ENCODE peak calls at places on chromosomes 1 and 21, in nine cellular contexts. Y is testis, L is IMR-90, I is endothelial cell of umbilical vein, M is stomach, C is K562, F is A549, P is prostate gland, T is uterus. X is an unnamed sample.

GRCh38 chr21:29318354-29318753 is 19.6 kb downstream of the BACH1 start:
- DNase-seq in Y (no peak), L (peak; percentile 52), I (no peak), M (no peak), C (no peak), F (no peak), P (no peak), T (no peak), X (peak; percentile 37)

GRCh38 chr21:45640001-45640887 is 3.3 kb upstream of the PCBP3 start:
- DNase-seq in Y (no peak), L (no peak), I (no peak), M (no peak), C (no peak), F (no peak), P (no peak), T (no peak), X (no peak)

GRCh38 chr1:87812881-87813577 is 484.3 kb downstream of the LMO4 start:
- DNase-seq in Y (no peak), L (no peak), I (no peak), M (no peak), C (no peak), F (no peak), P (no peak), T (no peak), X (no peak)

GRCh38 chr1:1075148-1075935 is 1.2 kb upstream of the RNF223 start:
- DNase-seq in Y (no peak), L (no peak), I (no peak), M (no peak), C (no peak), F (no peak), P (no peak), T (no peak), X (no peak)

GRCh38 chr1:198848206-198848605 is 209.4 kb downstream of the PTPRC start:
- DNase-seq in Y (no peak), L (peak; percentile 10), I (no peak), M (no peak), C (no peak), F (no peak), P (no peak), T (no peak), X (no peak)

GRCh38 chr1:36650200-36651065 is 167.7 kb upstream of the CSF3R start:
- DNase-seq in Y (peak; percentile 80), L (peak; percentile 37), I (peak; percentile 59), M (peak; percentile 75), C (peak; percentile 85), F (peak; percentile 55), P (peak; percentile 17), T (no peak), X (peak; percentile 30)

GRCh38 chr1:114153051-114153620 is 533 bp downstream of the SYT6 start:
- DNase-seq in Y (no peak), L (no peak), I (no peak), M (no peak), C (no peak), F (peak; percentile 25), P (no peak), T (no peak), X (no peak)

GRCh38 chr1:46114925-46115603 is 17.4 kb downstream of the PIK3R3 start:
- DNase-seq in Y (no peak), L (no peak), I (no peak), M (no peak), C (no peak), F (no peak), P (no peak), T (no peak), X (no peak)

GRCh38 chr1:11802973-11803885 is 2.5 kb downstream of the MTHFR start:
- DNase-seq in Y (peak; percentile 96), L (peak; percentile 97), I (peak; percentile 97), M (peak; percentile 89), C (peak; percentile 90), F (no peak), P (peak; percentile 86), T (peak; percentile 95), X (peak; percentile 93)

GRCh38 chr1:11804666-11805453 is 904 bp downstream of the MTHFR start:
- DNase-seq in Y (peak; percentile 78), L (peak; percentile 56), I (peak; percentile 31), M (peak; percentile 66), C (peak; percentile 57), F (no peak), P (peak; percentile 53), T (peak; percentile 77), X (peak; percentile 81)

GRCh38 chr1:11800391-11800755 is 5.4 kb downstream of the MTHFR start:
- DNase-seq in Y (no peak), L (no peak), I (no peak), M (no peak), C (no peak), F (no peak), P (no peak), T (no peak), X (no peak)

GRCh38 chr1:11800756-11801433 is 4.9 kb downstream of the MTHFR start:
- DNase-seq in Y (no peak), L (no peak), I (no peak), M (no peak), C (peak; percentile 56), F (no peak), P (no peak), T (no peak), X (no peak)

DNA sequence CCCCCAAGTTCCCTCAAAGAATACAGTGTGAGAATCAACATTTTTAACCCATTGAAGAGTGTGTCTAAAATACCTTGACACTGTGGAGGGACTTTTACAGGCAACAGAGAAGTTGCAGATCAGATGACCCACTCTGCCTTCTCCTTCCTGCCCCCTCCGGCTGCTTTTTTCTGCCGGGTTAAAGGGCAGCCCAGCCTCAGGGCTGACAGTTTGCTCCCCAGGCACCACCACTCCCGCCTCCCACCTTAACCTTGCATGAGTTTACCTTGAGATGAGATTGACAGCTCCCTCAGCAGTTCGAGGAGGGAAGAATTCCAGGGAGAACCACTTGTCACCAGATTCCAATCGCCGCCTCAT is 3.2 kb downstream of the MTHFR start:
- DNase-seq in Y (peak; percentile 45), L (peak; percentile 7), I (peak; percentile 38), M (no peak), C (peak; percentile 29), F (no peak), P (no peak), T (no peak), X (peak; percentile 62)
- TF ChIP-seq POLR2A in Y (no peak), L (no peak), I (no peak), M (no peak), C (no peak), F (no peak), P (no peak), T (no peak), X (no peak)

DNA sequence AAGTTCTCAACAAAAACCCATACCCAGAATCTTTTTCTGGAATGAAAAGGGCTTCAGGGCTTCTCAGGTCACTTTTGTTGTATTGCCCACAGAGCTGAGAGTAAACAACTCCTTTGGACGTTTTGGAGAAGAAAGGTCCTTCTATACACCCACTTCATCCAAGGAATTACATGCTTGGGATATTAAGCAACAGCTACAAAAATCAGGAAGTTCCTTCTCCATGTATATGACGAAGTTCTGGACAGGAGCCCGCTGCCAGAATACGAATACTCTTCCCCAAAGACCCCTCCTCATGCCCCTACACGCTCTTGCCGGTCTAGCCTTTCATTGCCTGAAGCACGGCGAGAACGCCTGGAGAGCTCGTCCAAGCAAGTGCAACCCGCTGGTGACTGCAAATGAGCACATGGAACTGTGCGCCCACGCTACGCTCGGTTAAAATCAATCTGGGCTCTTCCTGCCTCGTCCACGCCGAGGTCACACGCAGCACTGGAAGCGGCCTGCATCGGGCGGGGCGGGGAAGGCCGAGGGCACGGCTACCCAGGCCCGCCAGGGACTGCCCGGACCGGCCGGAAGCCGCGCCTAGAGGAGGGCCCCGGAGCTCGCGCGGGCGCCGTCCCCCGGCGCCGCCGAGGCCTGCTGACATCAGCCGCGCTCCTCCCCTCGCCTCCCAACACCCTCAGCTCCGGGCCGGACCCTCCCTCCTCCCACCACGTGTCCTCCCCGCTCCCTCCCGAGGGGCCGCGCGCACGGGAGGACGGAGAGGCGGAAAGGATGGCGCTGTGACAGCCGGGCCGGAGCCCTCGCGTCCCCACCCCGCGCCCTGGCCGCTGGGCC is at the start of gene POGK:
- DNase-seq in Y (peak; percentile 92), L (peak; percentile 88), I (peak; percentile 90), M (peak; percentile 89), C (peak; percentile 95), F (peak; percentile 80), P (peak; percentile 90), T (peak; percentile 90), X (peak; percentile 74)
- TF ChIP-seq POLR2A in Y (no peak), L (peak; percentile 79), I (peak; percentile 81), M (peak; percentile 7), C (peak; percentile 90), F (peak; percentile 87), P (peak; percentile 76), T (peak; percentile 51), X (peak; percentile 60)

GRCh38 chr21:33554982-33555344 is 12.1 kb downstream of the SON start:
- DNase-seq in Y (no peak), L (no peak), I (no peak), M (no peak), C (no peak), F (no peak), P (no peak), T (no peak), X (peak; percentile 22)

GRCh38 chr21:33554236-33554981 is 11.6 kb downstream of the SON start:
- DNase-seq in Y (no peak), L (no peak), I (no peak), M (no peak), C (no peak), F (no peak), P (no peak), T (no peak), X (no peak)

GRCh38 chr21:33552093-33552998 is 9.5 kb downstream of the SON start:
- DNase-seq in Y (no peak), L (peak; percentile 22), I (no peak), M (no peak), C (no peak), F (no peak), P (no peak), T (no peak), X (peak; percentile 27)

GRCh38 chr21:33551664-33552063 is 8.8 kb downstream of the SON start:
- DNase-seq in Y (no peak), L (no peak), I (no peak), M (no peak), C (no peak), F (no peak), P (no peak), T (no peak), X (no peak)

DNA sequence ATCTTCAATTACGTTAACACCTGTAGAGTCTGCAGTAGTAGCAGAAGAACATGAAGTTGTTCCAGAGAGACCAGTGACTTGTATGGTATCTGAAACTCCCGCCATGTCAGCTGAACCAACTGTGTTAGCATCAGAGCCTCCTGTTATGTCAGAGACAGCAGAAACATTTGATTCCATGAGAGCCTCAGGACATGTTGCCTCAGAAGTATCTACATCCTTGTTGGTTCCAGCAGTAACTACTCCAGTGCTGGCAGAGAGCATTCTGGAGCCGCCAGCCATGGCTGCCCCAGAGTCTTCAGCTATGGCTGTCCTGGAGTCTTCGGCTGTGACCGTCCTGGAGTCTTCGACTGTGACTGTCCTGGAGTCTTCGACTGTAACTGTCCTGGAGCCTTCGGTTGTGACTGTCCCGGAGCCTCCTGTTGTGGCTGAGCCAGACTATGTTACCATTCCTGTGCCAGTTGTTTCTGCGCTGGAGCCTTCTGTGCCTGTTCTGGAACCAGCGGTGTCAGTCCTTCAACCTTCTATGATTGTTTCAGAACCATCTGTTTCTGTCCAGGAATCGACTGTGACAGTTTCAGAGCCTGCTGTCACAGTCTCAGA is 10.3 kb downstream of the SON start:
- DNase-seq in Y (no peak), L (no peak), I (no peak), M (no peak), C (no peak), F (no peak), P (no peak), T (no peak), X (no peak)
- TF ChIP-seq POLR2A in Y (no peak), L (no peak), I (peak; percentile 11), M (no peak), C (no peak), F (no peak), P (no peak), T (no peak), X (no peak)

DNA sequence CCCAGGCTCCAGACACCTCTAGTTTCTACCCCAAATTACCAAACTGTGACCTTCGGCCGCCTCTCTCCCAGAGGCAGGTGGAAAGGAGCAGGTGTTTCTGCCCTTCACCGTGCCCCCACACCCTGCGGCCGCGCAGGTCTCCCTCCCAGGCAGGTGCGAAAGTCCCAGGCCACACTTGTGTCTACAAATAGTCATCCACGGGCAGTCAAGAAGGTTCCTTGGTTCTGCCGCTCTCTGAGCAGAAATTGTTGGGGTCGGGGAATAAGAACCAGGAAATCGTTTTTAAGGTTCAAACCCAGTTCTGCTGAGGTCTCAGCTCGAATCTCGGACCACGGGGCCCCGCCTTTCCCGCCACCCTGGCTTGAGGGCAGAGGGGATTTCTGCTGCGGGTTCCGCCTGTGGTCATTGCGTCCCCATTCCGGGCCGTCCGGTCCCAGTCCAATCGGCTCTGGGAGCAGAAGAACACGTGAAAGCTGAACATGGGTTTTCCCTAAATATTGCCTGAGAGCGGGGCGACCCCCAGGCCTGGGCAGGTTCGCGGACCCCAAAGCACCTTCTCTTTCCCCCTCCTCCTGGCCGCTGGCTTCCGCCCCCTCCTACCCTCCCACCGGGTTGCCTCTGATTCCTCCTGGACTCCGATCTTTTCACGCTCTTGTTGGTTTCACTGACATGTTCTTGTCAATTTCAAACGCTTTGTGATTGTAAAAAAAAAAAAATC is 1.2 kb upstream of the ATF3 start:
- DNase-seq in Y (peak; percentile 26), L (no peak), I (peak; percentile 24), M (peak; percentile 43), C (no peak), F (no peak), P (peak; percentile 23), T (peak; percentile 52), X (peak; percentile 66)
- TF ChIP-seq POLR2A in Y (no peak), L (no peak), I (no peak), M (no peak), C (no peak), F (no peak), P (no peak), T (no peak), X (no peak)